ENCODE peak calls at places on chromosomes 16 and 17, in four cellular contexts. One of them, this sample, is unnamed.
A peak's percentile ranks its signal among the peaks of the same experiment; 100 is the strongest.

GRCh38 chr16:74982303-74982702 is 2.6 kb downstream of the WDR59 start:
- DNase-seq in tibial artery: no peak
- DNase-seq in prostate gland: no peak
- DNase-seq in HepG2: no peak
- DNase-seq in this sample: no peak

GRCh38 chr17:73317554-73318426 is 6.0 kb upstream of the CDC42EP4 start:
- DNase-seq in tibial artery: no peak
- DNase-seq in prostate gland: no peak
- DNase-seq in HepG2: no peak
- DNase-seq in this sample: no peak

GRCh38 chr17:63071797-63072196 is 105.8 kb downstream of the TANC2 start:
- DNase-seq in tibial artery: no peak
- DNase-seq in prostate gland: no peak
- DNase-seq in HepG2: no peak
- DNase-seq in this sample: no peak

GRCh38 chr17:75077072-75077489 is 10.7 kb upstream of the SLC16A5 start:
- DNase-seq in tibial artery: no peak
- DNase-seq in prostate gland: no peak
- DNase-seq in HepG2: peak; percentile 76
- DNase-seq in this sample: no peak

GRCh38 chr17:81519284-81520020 is 6.9 kb upstream of the ACTG1 start:
- DNase-seq in tibial artery: peak; percentile 73
- DNase-seq in prostate gland: peak; percentile 60
- DNase-seq in HepG2: no peak
- DNase-seq in this sample: no peak

GRCh38 chr16:83913234-83913633 is 14.3 kb downstream of the MLYCD start:
- DNase-seq in tibial artery: no peak
- DNase-seq in prostate gland: no peak
- DNase-seq in HepG2: no peak
- DNase-seq in this sample: no peak

GRCh38 chr17:21090889-21091618 is 35.7 kb upstream of the DHRS7B start:
- DNase-seq in tibial artery: no peak
- DNase-seq in prostate gland: no peak
- DNase-seq in HepG2: no peak
- DNase-seq in this sample: no peak

GRCh38 chr16:4111748-4112696 is 4.2 kb downstream of the ADCY9 start:
- DNase-seq in tibial artery: no peak
- DNase-seq in prostate gland: no peak
- DNase-seq in HepG2: peak; percentile 48
- DNase-seq in this sample: no peak

GRCh38 chr16:29673501-29673900 is 5.5 kb upstream of the QPRT start:
- DNase-seq in tibial artery: no peak
- DNase-seq in prostate gland: no peak
- DNase-seq in HepG2: no peak
- DNase-seq in this sample: no peak

GRCh38 chr16:30984669-30985400 is at the start of gene HSD3B7:
- DNase-seq in tibial artery: peak; percentile 93
- DNase-seq in prostate gland: peak; percentile 81
- DNase-seq in HepG2: peak; percentile 80
- DNase-seq in this sample: peak; percentile 46

GRCh38 chr17:12644623-12645022 is 21.1 kb upstream of the MYOCD start:
- DNase-seq in tibial artery: no peak
- DNase-seq in prostate gland: no peak
- DNase-seq in HepG2: no peak
- DNase-seq in this sample: no peak

GRCh38 chr17:50853781-50854180 is 12.4 kb downstream of the TOB1 start:
- DNase-seq in tibial artery: no peak
- DNase-seq in prostate gland: no peak
- DNase-seq in HepG2: no peak
- DNase-seq in this sample: no peak

GRCh38 chr16:727291-727977 is 528 bp downstream of the HAGHL start:
- DNase-seq in tibial artery: no peak
- DNase-seq in prostate gland: no peak
- DNase-seq in HepG2: no peak
- DNase-seq in this sample: no peak

GRCh38 chr16:57062329-57062728 is 30.1 kb upstream of the CPNE2 start:
- DNase-seq in tibial artery: no peak
- DNase-seq in prostate gland: no peak
- DNase-seq in HepG2: peak; percentile 45
- DNase-seq in this sample: no peak

GRCh38 chr16:53103811-53104210 is 49.0 kb downstream of the CHD9 start:
- DNase-seq in tibial artery: no peak
- DNase-seq in prostate gland: no peak
- DNase-seq in HepG2: no peak
- DNase-seq in this sample: no peak

GRCh38 chr17:7317161-7317803 is 2.1 kb upstream of the GPS2 start:
- DNase-seq in tibial artery: no peak
- DNase-seq in prostate gland: no peak
- DNase-seq in HepG2: no peak
- DNase-seq in this sample: no peak

GRCh38 chr17:79078476-79079190 is 4.0 kb downstream of the ENGASE start:
- DNase-seq in tibial artery: no peak
- DNase-seq in prostate gland: no peak
- DNase-seq in HepG2: no peak
- DNase-seq in this sample: no peak

GRCh38 chr16:2682209-2683021 is at the start of gene KCTD5:
- DNase-seq in tibial artery: peak; percentile 97
- DNase-seq in prostate gland: peak; percentile 97
- DNase-seq in HepG2: peak; percentile 90
- DNase-seq in this sample: peak; percentile 77

GRCh38 chr17:64182325-64183012 is 52.5 kb upstream of the ERN1 start:
- DNase-seq in tibial artery: no peak
- DNase-seq in prostate gland: no peak
- DNase-seq in HepG2: no peak
- DNase-seq in this sample: no peak

GRCh38 chr17:64177346-64178010 is 47.5 kb upstream of the ERN1 start:
- DNase-seq in tibial artery: no peak
- DNase-seq in prostate gland: no peak
- DNase-seq in HepG2: no peak
- DNase-seq in this sample: no peak

GRCh38 chr17:64180089-64180488 is 50.1 kb upstream of the ERN1 start:
- DNase-seq in tibial artery: no peak
- DNase-seq in prostate gland: no peak
- DNase-seq in HepG2: no peak
- DNase-seq in this sample: no peak

GRCh38 chr17:64178011-64178825 is 48.3 kb upstream of the ERN1 start:
- DNase-seq in tibial artery: no peak
- DNase-seq in prostate gland: no peak
- DNase-seq in HepG2: peak; percentile 90
- DNase-seq in this sample: no peak

DNA sequence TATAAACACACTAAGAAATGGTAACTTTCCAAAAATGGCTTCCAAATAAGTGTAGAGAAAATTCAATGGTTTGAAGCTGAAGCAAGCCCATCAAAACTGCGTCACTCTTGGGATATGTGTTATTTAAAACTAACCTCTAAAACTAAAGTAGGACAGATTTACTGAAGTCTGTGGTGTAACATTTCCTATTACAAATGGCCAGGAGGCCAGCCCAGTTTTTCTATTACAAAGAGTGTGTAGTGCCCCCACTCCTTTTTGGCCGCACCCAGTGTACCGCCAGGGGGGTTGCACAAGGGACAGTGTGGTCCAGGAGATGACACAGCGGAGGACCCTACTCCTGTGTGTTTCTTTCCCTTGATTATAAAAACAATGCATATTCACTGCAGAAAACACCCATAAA is 50.7 kb upstream of the ERN1 start:
- DNase-seq in tibial artery: no peak
- DNase-seq in prostate gland: no peak
- DNase-seq in HepG2: no peak
- DNase-seq in this sample: no peak
- H3K27ac ChIP-seq in tibial artery: no peak overlapping the region
- H3K27ac ChIP-seq in prostate gland: no peak overlapping the region
- H3K27ac ChIP-seq in HepG2: no peak overlapping the region
- H3K27ac ChIP-seq in this sample: no peak overlapping the region

GRCh38 chr17:57478433-57478832 is 222.1 kb downstream of the MSI2 start:
- DNase-seq in tibial artery: no peak
- DNase-seq in prostate gland: no peak
- DNase-seq in HepG2: no peak
- DNase-seq in this sample: no peak

GRCh38 chr17:57481901-57482300 is 225.6 kb downstream of the MSI2 start:
- DNase-seq in tibial artery: no peak
- DNase-seq in prostate gland: no peak
- DNase-seq in HepG2: no peak
- DNase-seq in this sample: peak; percentile 91

GRCh38 chr17:57478851-57479250 is 222.5 kb downstream of the MSI2 start:
- DNase-seq in tibial artery: no peak
- DNase-seq in prostate gland: no peak
- DNase-seq in HepG2: no peak
- DNase-seq in this sample: no peak

GRCh38 chr17:57482657-57483056 is 226.3 kb downstream of the MSI2 start:
- DNase-seq in tibial artery: no peak
- DNase-seq in prostate gland: no peak
- DNase-seq in HepG2: no peak
- DNase-seq in this sample: no peak

DNA sequence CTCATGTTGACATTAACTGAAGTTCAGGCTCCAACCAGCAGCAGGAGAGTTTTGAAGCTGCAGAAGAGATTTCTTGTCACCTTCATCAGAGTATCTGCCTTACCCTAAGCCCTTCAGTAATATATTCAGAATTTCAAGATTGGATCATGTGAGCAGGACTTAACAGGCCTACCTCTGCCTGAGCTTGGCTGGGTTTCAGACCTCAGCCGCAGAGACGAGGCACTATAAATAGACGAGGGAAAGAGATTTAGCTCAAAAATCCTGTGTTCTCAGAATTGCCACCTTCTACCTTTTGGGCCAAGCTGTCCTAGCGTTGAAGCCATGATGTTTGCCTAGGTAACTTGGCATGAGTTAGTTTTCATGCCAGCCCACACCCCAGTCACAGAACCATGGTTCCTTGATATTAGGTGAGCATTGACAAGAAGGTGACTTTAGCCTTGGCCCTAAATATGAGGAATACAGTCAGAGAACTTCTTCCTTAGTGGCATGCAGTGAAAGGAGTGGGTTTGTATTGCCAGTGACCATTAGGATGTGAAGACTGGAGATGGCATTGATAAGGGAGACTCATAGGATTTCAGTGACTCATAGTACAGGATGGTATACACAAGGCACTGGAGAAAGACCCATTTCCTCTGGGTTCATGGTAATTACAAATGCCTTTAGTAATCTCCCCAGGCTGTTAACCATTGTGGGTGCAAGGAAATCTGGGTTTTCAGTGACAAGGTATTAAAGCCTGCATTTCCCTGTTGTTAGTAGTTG is 224.3 kb downstream of the MSI2 start:
- DNase-seq in tibial artery: no peak
- DNase-seq in prostate gland: peak; percentile 19
- DNase-seq in HepG2: peak; percentile 31
- DNase-seq in this sample: peak; percentile 77
- H3K4me1 ChIP-seq in tibial artery: no peaks in the 10 kb centered on the region
- H3K4me1 ChIP-seq in prostate gland: peaks cover 3% of the 10 kb centered on the region
- H3K4me1 ChIP-seq in HepG2: peaks cover 9% of the 10 kb centered on the region
- H3K4me1 ChIP-seq in this sample: peaks cover 17% of the 10 kb centered on the region

GRCh38 chr17:77948690-77949114 is 9.8 kb upstream of the TNRC6C start:
- DNase-seq in tibial artery: no peak
- DNase-seq in prostate gland: no peak
- DNase-seq in HepG2: peak; percentile 53
- DNase-seq in this sample: peak; percentile 16
- H3K27me3 ChIP-seq in tibial artery: no peaks in the 10 kb centered on the region
- H3K27me3 ChIP-seq in prostate gland: no peaks in the 10 kb centered on the region
- H3K27me3 ChIP-seq in HepG2: peaks cover 53% of the 10 kb centered on the region
- H3K27me3 ChIP-seq in this sample: peaks cover 22% of the 10 kb centered on the region

GRCh38 chr16:67445126-67445426 is 14.2 kb downstream of the HSD11B2 start:
- DNase-seq in tibial artery: no peak
- DNase-seq in prostate gland: no peak
- DNase-seq in HepG2: no peak
- DNase-seq in this sample: no peak
- H3K27ac ChIP-seq in tibial artery: no peak overlapping the region
- H3K27ac ChIP-seq in prostate gland: no peak overlapping the region
- H3K27ac ChIP-seq in HepG2: peak overlapping the region; percentile 88
- H3K27ac ChIP-seq in this sample: no peak overlapping the region

GRCh38 chr17:46819906-46820351 is 1.4 kb upstream of the WNT3 start:
- DNase-seq in tibial artery: no peak
- DNase-seq in prostate gland: no peak
- DNase-seq in HepG2: no peak
- DNase-seq in this sample: no peak
- H3K4me1 ChIP-seq in tibial artery: peaks cover 16% of the 10 kb centered on the region
- H3K4me1 ChIP-seq in prostate gland: peaks cover 5% of the 10 kb centered on the region
- H3K4me1 ChIP-seq in HepG2: peaks cover 35% of the 10 kb centered on the region
- H3K4me1 ChIP-seq in this sample: peaks cover 6% of the 10 kb centered on the region

DNA sequence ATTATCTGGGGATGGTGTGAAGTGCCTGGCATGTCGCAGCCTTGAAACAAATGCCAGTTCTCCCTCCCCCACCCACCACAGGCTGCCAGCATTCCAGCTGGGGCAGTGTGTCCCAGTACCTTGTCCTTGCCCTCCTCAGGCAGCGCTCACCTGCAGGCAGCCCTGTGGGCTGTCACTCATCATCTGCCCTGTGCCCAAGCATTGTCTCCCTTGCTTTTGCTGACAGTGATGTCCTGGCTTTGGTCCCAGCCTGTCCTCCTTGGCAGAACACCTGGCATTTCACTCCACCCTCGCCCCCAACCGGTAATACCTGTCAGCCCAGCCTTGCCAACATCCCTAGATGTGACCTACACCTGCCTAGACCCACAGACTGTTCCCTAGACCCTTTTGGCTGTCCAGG is 129.7 kb downstream of the MRM1 start:
- DNase-seq in tibial artery: no peak
- DNase-seq in prostate gland: peak; percentile 44
- DNase-seq in HepG2: no peak
- DNase-seq in this sample: no peak
- H3K27me3 ChIP-seq in tibial artery: no peaks in the 10 kb centered on the region
- H3K27me3 ChIP-seq in prostate gland: peaks cover 2% of the 10 kb centered on the region
- H3K27me3 ChIP-seq in HepG2: peaks cover 62% of the 10 kb centered on the region
- H3K27me3 ChIP-seq in this sample: peaks cover 73% of the 10 kb centered on the region

GRCh38 chr16:85518398-85519049 is 94.6 kb upstream of the GSE1 start:
- DNase-seq in tibial artery: no peak
- DNase-seq in prostate gland: no peak
- DNase-seq in HepG2: no peak
- DNase-seq in this sample: no peak
- H3K27ac ChIP-seq in tibial artery: no peak overlapping the region
- H3K27ac ChIP-seq in prostate gland: no peak overlapping the region
- H3K27ac ChIP-seq in HepG2: no peak overlapping the region
- H3K27ac ChIP-seq in this sample: no peak overlapping the region